ENCODE peak calls at places on chromosomes 7 and 10, in ten cellular contexts. G is GM12865; F is fibroblast of pulmonary artery; O is cardiac fibroblast; M is Peyer's patch; H is HL-60; C is HFFc6; R is activated B cell treated with CpG ODN at 0.5 μM for 24 hours; P is CD8-positive, alpha-beta T cell; X is CD4-positive, alpha-beta T cell. Y is an unnamed sample.

GRCh38 chr10:37754538-37755323 is 102.7 kb downstream of the ZNF248 start:
- DNase-seq in G (peak), F (no peak), O (peak), M (no peak), H (no peak), C (peak), R (no peak), P (no peak), X (no peak), Y (no peak)

GRCh38 chr10:20901110-20901509 is 4.0 kb upstream of the NEBL start:
- DNase-seq in G (no peak), F (no peak), O (no peak), M (no peak), H (no peak), C (no peak), R (no peak), P (no peak), X (no peak), Y (no peak)

GRCh38 chr10:33273295-33274002 is 61.0 kb downstream of the NRP1 start:
- DNase-seq in G (no peak), F (peak), O (peak), M (no peak), H (no peak), C (peak), R (no peak), P (no peak), X (no peak), Y (no peak)

GRCh38 chr7:157272351-157273207 is 64.2 kb upstream of the DNAJB6 start:
- DNase-seq in G (no peak), F (no peak), O (no peak), M (no peak), H (no peak), C (no peak), R (no peak), P (no peak), X (no peak), Y (no peak)

GRCh38 chr10:126243976-126244375 is 144.3 kb downstream of the ADAM12 start:
- DNase-seq in G (no peak), F (peak), O (peak), M (no peak), H (no peak), C (peak), R (no peak), P (no peak), X (no peak), Y (no peak)

GRCh38 chr10:56135806-56136205 is 225.3 kb downstream of the ZWINT start:
- DNase-seq in G (no peak), F (no peak), O (no peak), M (no peak), H (no peak), C (no peak), R (no peak), P (no peak), X (no peak), Y (no peak)

GRCh38 chr10:70283071-70283444 is 746 bp downstream of the NPFFR1 start:
- DNase-seq in G (no peak), F (no peak), O (no peak), M (no peak), H (no peak), C (no peak), R (no peak), P (no peak), X (no peak), Y (no peak)

GRCh38 chr10:69890065-69890831 is 88.5 kb downstream of the COL13A1 start:
- DNase-seq in G (no peak), F (no peak), O (no peak), M (no peak), H (no peak), C (no peak), R (no peak), P (no peak), X (no peak), Y (no peak)

GRCh38 chr10:96025566-96025965 is 17.8 kb upstream of the CCNJ start:
- DNase-seq in G (peak), F (peak), O (peak), M (no peak), H (no peak), C (no peak), R (no peak), P (no peak), X (no peak), Y (no peak)

GRCh38 chr10:37732685-37733084 is 124.7 kb downstream of the ZNF248 start:
- DNase-seq in G (no peak), F (no peak), O (peak), M (no peak), H (no peak), C (peak), R (no peak), P (no peak), X (no peak), Y (no peak)

GRCh38 chr10:78413294-78414055 is 379.8 kb downstream of the RPS24 start:
- DNase-seq in G (no peak), F (no peak), O (no peak), M (no peak), H (no peak), C (no peak), R (no peak), P (no peak), X (no peak), Y (peak)

GRCh38 chr7:116665447-116665996 is 6.5 kb upstream of the MET start:
- DNase-seq in G (no peak), F (no peak), O (no peak), M (no peak), H (no peak), C (no peak), R (no peak), P (no peak), X (no peak), Y (no peak)

GRCh38 chr7:128381161-128381821 is 19.8 kb upstream of the PRRT4 start:
- DNase-seq in G (peak), F (no peak), O (no peak), M (no peak), H (no peak), C (no peak), R (no peak), P (no peak), X (peak), Y (no peak)

GRCh38 chr7:55021951-55022617 is 3.3 kb downstream of the EGFR start:
- DNase-seq in G (no peak), F (no peak), O (peak), M (no peak), H (no peak), C (no peak), R (no peak), P (no peak), X (no peak), Y (no peak)

GRCh38 chr7:27201231-27202017 is 1.5 kb upstream of the HOXA13 start:
- DNase-seq in G (no peak), F (no peak), O (no peak), M (no peak), H (no peak), C (no peak), R (no peak), P (no peak), X (no peak), Y (peak)

GRCh38 chr10:115566867-115567266 is 473.7 kb downstream of the ATRNL1 start:
- DNase-seq in G (no peak), F (no peak), O (no peak), M (no peak), H (no peak), C (no peak), R (no peak), P (no peak), X (no peak), Y (no peak)

GRCh38 chr7:149475121-149476045 is 14.5 kb upstream of the ZNF777 start:
- DNase-seq in G (no peak), F (no peak), O (no peak), M (no peak), H (no peak), C (no peak), R (no peak), P (no peak), X (no peak), Y (no peak)

GRCh38 chr10:27446091-27446918 is 57.8 kb upstream of the RAB18 start:
- DNase-seq in G (peak), F (peak), O (peak), M (no peak), H (no peak), C (peak), R (no peak), P (no peak), X (no peak), Y (no peak)

GRCh38 chr7:151257990-151258389 is 9.5 kb upstream of the SMARCD3 start:
- DNase-seq in G (no peak), F (no peak), O (no peak), M (no peak), H (no peak), C (no peak), R (no peak), P (no peak), X (no peak), Y (no peak)
- TF ChIP-seq CTCF in G (no peak), F (no peak), O (no peak), M (no peak), H (no peak), C (no peak), R (no peak), P (no peak), X (no peak), Y (no peak)

GRCh38 chr7:76293407-76293901 is 9.0 kb upstream of the HSPB1 start:
- DNase-seq in G (no peak), F (no peak), O (no peak), M (no peak), H (no peak), C (no peak), R (no peak), P (no peak), X (no peak), Y (no peak)

GRCh38 chr7:76296743-76297740 is 5.4 kb upstream of the HSPB1 start:
- DNase-seq in G (no peak), F (peak), O (peak), M (no peak), H (no peak), C (peak), R (no peak), P (no peak), X (no peak), Y (no peak)

GRCh38 chr7:76291346-76292205 is 10.9 kb upstream of the HSPB1 start:
- DNase-seq in G (peak), F (peak), O (peak), M (peak), H (peak), C (peak), R (peak), P (peak), X (peak), Y (peak)

GRCh38 chr7:76294344-76295024 is 8.0 kb upstream of the HSPB1 start:
- DNase-seq in G (peak), F (peak), O (peak), M (peak), H (no peak), C (peak), R (peak), P (no peak), X (no peak), Y (peak)

DNA sequence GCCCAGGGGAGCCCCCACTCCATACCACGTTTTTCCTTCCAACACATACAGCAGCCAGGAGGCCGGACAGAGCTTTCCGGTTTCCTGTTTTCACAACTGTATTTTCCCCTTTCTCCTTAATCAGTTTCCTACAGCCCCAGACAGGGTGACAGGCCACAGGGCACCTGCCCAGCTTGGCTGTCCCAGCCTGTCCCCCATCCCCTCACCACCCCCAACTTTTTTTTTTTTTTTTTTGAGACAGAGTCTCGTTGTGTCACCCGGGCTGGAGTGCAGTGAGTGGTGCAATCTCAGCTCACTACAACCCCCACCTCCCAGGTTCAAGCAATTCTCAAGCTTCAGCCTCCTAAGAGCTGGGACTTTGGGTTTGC is 10.3 kb upstream of the HSPB1 start:
- DNase-seq in G (no peak), F (peak), O (peak), M (no peak), H (no peak), C (no peak), R (no peak), P (no peak), X (no peak), Y (no peak)
- TF ChIP-seq CTCF in G (no peak), F (no peak), O (no peak), M (no peak), H (no peak), C (no peak), R (no peak), P (no peak), X (no peak), Y (no peak)

GRCh38 chr7:130490888-130491771 is 755 bp upstream of the MEST start:
- DNase-seq in G (peak), F (peak), O (peak), M (no peak), H (no peak), C (no peak), R (no peak), P (peak), X (no peak), Y (no peak)
- TF ChIP-seq CTCF in G (peak), F (peak), O (peak), M (no peak), H (no peak), C (peak), R (no peak), P (peak), X (peak), Y (peak)

GRCh38 chr10:8534089-8534488 is 479.6 kb downstream of the GATA3 start:
- DNase-seq in G (no peak), F (no peak), O (no peak), M (no peak), H (no peak), C (no peak), R (no peak), P (no peak), X (no peak), Y (no peak)
- TF ChIP-seq CTCF in G (no peak), F (no peak), O (no peak), M (no peak), H (no peak), C (no peak), R (no peak), P (no peak), X (no peak), Y (no peak)

GRCh38 chr7:80334908-80335307 is 177.0 kb downstream of the GNAT3 start:
- DNase-seq in G (no peak), F (peak), O (no peak), M (no peak), H (no peak), C (no peak), R (no peak), P (no peak), X (no peak), Y (no peak)
- TF ChIP-seq CTCF in G (no peak), F (no peak), O (no peak), M (no peak), H (no peak), C (no peak), R (no peak), P (no peak), X (no peak), Y (no peak)

GRCh38 chr7:4103352-4104091 is 578.6 kb upstream of the FOXK1 start:
- DNase-seq in G (no peak), F (peak), O (peak), M (no peak), H (no peak), C (no peak), R (no peak), P (no peak), X (no peak), Y (no peak)
- TF ChIP-seq CTCF in G (no peak), F (no peak), O (no peak), M (no peak), H (no peak), C (peak), R (no peak), P (no peak), X (peak), Y (no peak)

GRCh38 chr7:31991406-31991805 is 78.8 kb downstream of the PDE1C start:
- DNase-seq in G (no peak), F (no peak), O (no peak), M (no peak), H (no peak), C (no peak), R (no peak), P (no peak), X (no peak), Y (no peak)
- TF ChIP-seq CTCF in G (no peak), F (no peak), O (no peak), M (no peak), H (no peak), C (no peak), R (no peak), P (no peak), X (no peak), Y (no peak)